ENCODE peak calls at places on chromosomes 2 and 18, in eight cellular contexts. W is kidney epithelial cell; F is CD8-positive, alpha-beta T cell; T is right lobe of liver; B is choroid plexus epithelial cell; K is brain microvascular endothelial cell; Z is cardiac fibroblast; P is gastrocnemius medialis. V is an unnamed sample.

GRCh38 chr2:120396519-120397361 is 50.8 kb downstream of the INHBB start:
- DNase-seq in B (no peak), P (no peak), Z (no peak), F (no peak), T (no peak), W (no peak), K (no peak), V (no peak)

GRCh38 chr2:149617476-149617875 is 29.9 kb upstream of the MMADHC start:
- DNase-seq in B (peak), T (no peak), K (no peak), Z (peak), W (no peak), F (no peak), P (no peak), V (peak)

GRCh38 chr2:63057249-63058148 is 6.9 kb downstream of the OTX1 start:
- DNase-seq in P (no peak), B (no peak), Z (no peak), W (no peak), T (no peak), F (no peak), K (no peak), V (no peak)

GRCh38 chr2:55311444-55311870 is 42.4 kb upstream of the MTIF2 start:
- DNase-seq in Z (peak), K (peak), B (peak), T (no peak), F (no peak), P (no peak), W (peak), V (peak)

GRCh38 chr2:12502759-12503158 is 214.0 kb upstream of the TRIB2 start:
- DNase-seq in T (no peak), Z (no peak), K (no peak), B (no peak), F (no peak), W (no peak), P (no peak), V (peak)

GRCh38 chr18:31497711-31498449 is at the start of gene DSG2:
- DNase-seq in K (no peak), P (no peak), Z (peak), W (no peak), F (no peak), T (peak), B (peak), V (no peak)

GRCh38 chr2:47129191-47129711 is 25.9 kb downstream of the STPG4 start:
- DNase-seq in F (no peak), T (no peak), Z (no peak), P (no peak), B (no peak), W (no peak), K (no peak), V (no peak)

GRCh38 chr18:80170395-80171094 is 61.5 kb downstream of the ADNP2 start:
- DNase-seq in W (no peak), Z (no peak), F (no peak), T (no peak), K (no peak), B (no peak), P (no peak), V (no peak)

GRCh38 chr2:200788129-200788718 is 23.5 kb upstream of the BZW1 start:
- DNase-seq in B (peak), T (no peak), K (peak), P (no peak), F (no peak), Z (peak), W (no peak), V (peak)

GRCh38 chr2:25347846-25348245 is 6.1 kb upstream of the DNMT3A start:
- DNase-seq in W (no peak), B (no peak), F (no peak), P (no peak), T (no peak), Z (no peak), K (no peak), V (peak)

GRCh38 chr18:78859686-78860085 is 119.9 kb upstream of the SALL3 start:
- DNase-seq in B (no peak), F (no peak), K (no peak), P (no peak), T (no peak), Z (no peak), W (no peak), V (no peak)

GRCh38 chr2:133138693-133139092 is 429.6 kb downstream of the NCKAP5 start:
- DNase-seq in Z (no peak), B (no peak), P (no peak), F (no peak), K (no peak), T (no peak), W (no peak), V (no peak)

GRCh38 chr2:55165567-55165966 is 66.5 kb downstream of the CLHC1 start:
- DNase-seq in F (no peak), W (no peak), B (peak), P (no peak), K (peak), T (no peak), Z (peak), V (peak)

GRCh38 chr18:79361766-79362522 is 33.8 kb upstream of the NFATC1 start:
- DNase-seq in F (no peak), Z (no peak), K (peak), B (peak), W (peak), P (no peak), T (no peak), V (peak)

GRCh38 chr18:11175266-11175947 is 26.0 kb upstream of the PIEZO2 start:
- DNase-seq in T (no peak), K (peak), F (no peak), W (no peak), Z (peak), P (no peak), B (peak), V (peak)

GRCh38 chr2:35454966-35455638 is 900.5 kb upstream of the CRIM1 start:
- DNase-seq in F (no peak), B (peak), W (peak), Z (no peak), K (peak), T (no peak), P (no peak), V (no peak)

GRCh38 chr2:28185153-28185552 is 207.5 kb upstream of the FOSL2 start:
- DNase-seq in W (no peak), P (no peak), F (no peak), T (no peak), B (no peak), K (no peak), Z (no peak), V (no peak)

GRCh38 chr2:120556908-120557307 is 178.8 kb upstream of the GLI2 start:
- DNase-seq in B (no peak), K (no peak), P (no peak), Z (no peak), W (no peak), T (no peak), F (no peak), V (no peak)

GRCh38 chr2:73851274-73851673 is 22.5 kb downstream of the STAMBP start:
- DNase-seq in W (no peak), P (no peak), Z (no peak), K (no peak), B (no peak), F (no peak), T (no peak), V (no peak)

GRCh38 chr2:163723881-163724280 is 11.9 kb downstream of the FIGN start:
- DNase-seq in W (no peak), P (no peak), K (no peak), F (no peak), T (no peak), B (no peak), Z (no peak), V (no peak)

GRCh38 chr2:85712261-85712660 is 18.1 kb downstream of the GNLY start:
- DNase-seq in W (no peak), T (no peak), F (no peak), Z (no peak), P (no peak), B (no peak), K (no peak), V (no peak)

GRCh38 chr2:64457518-64457917 is 3.6 kb downstream of the LGALSL start:
- DNase-seq in B (no peak), T (no peak), W (no peak), P (no peak), K (no peak), F (no peak), Z (no peak), V (no peak)

GRCh38 chr18:59649575-59649974 is 47.6 kb downstream of the CCBE1 start:
- DNase-seq in T (no peak), B (peak), F (no peak), P (no peak), K (no peak), W (no peak), Z (no peak), V (peak)

GRCh38 chr2:70127920-70128444 is 40.7 kb downstream of the PCBP1 start:
- DNase-seq in T (no peak), W (no peak), B (no peak), F (no peak), P (no peak), Z (no peak), K (no peak), V (no peak)

GRCh38 chr2:235831755-235832154 is 336.4 kb downstream of the GBX2 start:
- DNase-seq in K (no peak), P (no peak), W (no peak), T (no peak), F (no peak), B (no peak), Z (no peak), V (no peak)

GRCh38 chr18:57767259-57768050 is 35.7 kb downstream of the ATP8B1 start:
- DNase-seq in F (no peak), P (peak), T (no peak), K (no peak), B (no peak), W (no peak), Z (peak), V (no peak)

GRCh38 chr2:117980381-117980780 is 33.5 kb downstream of the CCDC93 start:
- DNase-seq in T (no peak), B (peak), P (no peak), W (no peak), Z (peak), K (peak), F (no peak), V (peak)

GRCh38 chr2:202933958-202934357 is 21.9 kb downstream of the CARF start:
- DNase-seq in F (no peak), W (no peak), P (no peak), T (no peak), B (no peak), K (no peak), Z (no peak), V (no peak)
- H3K4me3 ChIP-seq in F (no peak), W (no peak), P (no peak), T (no peak), B (no peak), K (no peak), Z (no peak), V (no peak)

GRCh38 chr2:141887363-141887762 is 243.5 kb downstream of the LRP1B start:
- DNase-seq in T (no peak), K (no peak), P (no peak), F (no peak), B (no peak), W (no peak), Z (no peak), V (no peak)

GRCh38 chr2:141888987-141889555 is 241.7 kb downstream of the LRP1B start:
- DNase-seq in B (no peak), K (no peak), T (no peak), P (no peak), F (no peak), W (no peak), Z (no peak), V (no peak)

DNA sequence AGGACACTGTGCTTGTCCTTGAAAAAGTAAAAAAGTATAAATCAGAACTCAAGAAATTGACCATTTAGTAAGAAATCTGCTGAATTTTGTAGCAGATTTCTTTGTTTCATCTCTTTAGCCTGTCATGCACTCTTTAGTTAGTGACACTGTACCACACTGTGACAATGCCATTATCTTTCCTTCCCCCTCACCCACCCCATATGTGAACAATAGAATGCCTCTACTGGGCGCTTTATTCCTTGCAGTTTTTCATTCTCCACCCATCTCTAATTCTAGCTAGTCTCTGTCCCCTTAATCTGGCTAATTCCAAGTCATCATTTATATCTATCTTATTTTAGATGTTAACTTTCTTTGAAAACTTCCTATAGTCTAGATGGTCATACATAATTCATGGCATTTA is 241.0 kb downstream of the LRP1B start:
- DNase-seq in F (no peak), Z (no peak), T (no peak), W (no peak), K (no peak), P (no peak), B (no peak), V (no peak)
- TF ChIP-seq CTCF in F (no peak), Z (no peak), T (no peak), W (no peak), K (no peak), P (no peak), B (no peak), V (no peak)

GRCh38 chr18:44793186-44793585 is 112.5 kb downstream of the SETBP1 start:
- DNase-seq in B (no peak), F (no peak), T (no peak), Z (no peak), W (no peak), K (no peak), P (no peak), V (no peak)
- H3K4me3 ChIP-seq in B (no peak), F (no peak), T (no peak), Z (no peak), W (no peak), K (no peak), P (no peak), V (no peak)

DNA sequence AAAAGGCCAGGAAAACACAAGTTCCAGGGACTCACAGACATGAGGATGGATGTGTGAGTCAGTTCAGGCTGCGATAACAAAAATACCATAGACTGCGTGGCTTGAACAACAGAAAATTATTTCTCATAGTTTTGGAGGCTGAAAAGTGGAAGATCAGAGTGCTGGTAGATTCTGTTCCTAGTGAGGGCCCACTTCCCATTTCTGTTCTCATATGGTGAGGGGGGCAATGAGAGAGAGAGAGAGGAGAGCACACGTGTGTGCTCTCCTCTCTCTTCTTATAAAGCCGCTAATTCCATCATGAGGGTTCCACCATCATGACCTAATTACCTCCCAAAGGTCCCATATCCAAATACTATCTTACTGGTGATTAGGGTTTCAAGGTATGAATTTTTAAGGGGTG is 23.0 kb downstream of the KLHL14 start:
- DNase-seq in W (no peak), P (no peak), K (no peak), Z (no peak), T (no peak), B (no peak), F (no peak), V (no peak)
- TF ChIP-seq CTCF in W (no peak), P (no peak), K (no peak), Z (no peak), T (no peak), B (no peak), F (no peak), V (no peak)

GRCh38 chr18:24022141-24022540 is 7.6 kb downstream of the TTC39C start:
- DNase-seq in K (peak), Z (peak), F (no peak), B (peak), W (no peak), T (no peak), P (no peak), V (peak)

GRCh38 chr18:24021505-24021904 is 7.0 kb downstream of the TTC39C start:
- DNase-seq in K (no peak), Z (no peak), T (no peak), W (no peak), P (no peak), B (no peak), F (no peak), V (no peak)

GRCh38 chr18:24018299-24018910 is 3.9 kb downstream of the TTC39C start:
- DNase-seq in T (no peak), Z (no peak), F (no peak), K (no peak), W (no peak), P (no peak), B (no peak), V (no peak)

GRCh38 chr18:24016643-24017042 is 2.1 kb downstream of the TTC39C start:
- DNase-seq in P (no peak), F (no peak), K (no peak), W (no peak), T (no peak), B (no peak), Z (no peak), V (no peak)

DNA sequence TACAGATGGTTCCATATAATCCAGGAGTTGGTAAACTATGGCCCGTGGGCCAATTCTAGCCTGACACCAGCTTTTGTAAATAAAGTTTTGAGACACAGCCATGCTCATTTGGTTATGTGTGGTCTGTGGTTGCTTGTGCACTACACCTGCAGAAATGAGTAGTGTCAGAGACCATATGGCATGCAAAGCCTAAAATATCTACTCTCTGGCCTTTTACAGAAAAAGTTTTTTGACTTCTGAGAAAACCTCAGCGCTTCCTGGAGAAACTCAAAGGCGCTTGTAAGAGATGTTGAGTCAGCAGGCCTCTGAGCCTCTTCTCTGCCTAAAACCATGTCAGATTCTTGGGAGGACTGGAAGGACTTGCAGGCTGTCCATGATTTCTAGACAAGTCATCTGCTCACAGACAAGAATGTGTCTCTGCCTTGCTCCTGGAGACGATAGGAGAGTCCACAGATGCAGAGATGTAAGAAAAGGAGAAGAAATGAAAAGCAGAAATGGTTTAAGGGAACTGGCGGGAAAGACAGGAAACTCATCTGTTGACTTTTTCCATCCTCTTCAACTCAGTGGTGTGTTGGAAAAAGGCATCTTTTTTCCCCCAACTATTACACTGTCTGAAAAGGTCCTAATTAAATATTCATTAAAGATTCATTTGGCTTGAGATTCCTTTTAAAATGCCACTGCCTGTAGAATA is 5.2 kb downstream of the TTC39C start:
- DNase-seq in Z (no peak), W (no peak), K (no peak), B (no peak), F (peak), P (no peak), T (no peak), V (peak)
- H3K4me3 ChIP-seq in Z (no peak), W (no peak), K (no peak), B (no peak), F (no peak), P (no peak), T (no peak), V (no peak)

GRCh38 chr2:69017080-69017479 is 4.1 kb downstream of the ANTXR1 start:
- DNase-seq in F (no peak), P (no peak), W (no peak), K (peak), B (peak), Z (peak), T (no peak), V (peak)

GRCh38 chr2:69011611-69012157 is 1.3 kb upstream of the ANTXR1 start:
- DNase-seq in W (no peak), P (no peak), T (no peak), K (no peak), Z (no peak), F (no peak), B (no peak), V (no peak)

GRCh38 chr2:69013123-69013836 is at the start of gene ANTXR1:
- DNase-seq in B (peak), Z (peak), F (peak), T (no peak), K (peak), W (no peak), P (peak), V (peak)

GRCh38 chr2:69012310-69013122 is 463 bp upstream of the ANTXR1 start:
- DNase-seq in P (peak), K (peak), B (peak), W (no peak), T (no peak), Z (no peak), F (peak), V (peak)

GRCh38 chr2:69013837-69014796 is 1.1 kb downstream of the ANTXR1 start:
- DNase-seq in K (peak), W (no peak), F (no peak), T (no peak), Z (peak), P (no peak), B (peak), V (peak)
- TF ChIP-seq CTCF in K (peak), W (no peak), F (no peak), T (no peak), Z (peak), P (no peak), B (peak), V (no peak)

DNA sequence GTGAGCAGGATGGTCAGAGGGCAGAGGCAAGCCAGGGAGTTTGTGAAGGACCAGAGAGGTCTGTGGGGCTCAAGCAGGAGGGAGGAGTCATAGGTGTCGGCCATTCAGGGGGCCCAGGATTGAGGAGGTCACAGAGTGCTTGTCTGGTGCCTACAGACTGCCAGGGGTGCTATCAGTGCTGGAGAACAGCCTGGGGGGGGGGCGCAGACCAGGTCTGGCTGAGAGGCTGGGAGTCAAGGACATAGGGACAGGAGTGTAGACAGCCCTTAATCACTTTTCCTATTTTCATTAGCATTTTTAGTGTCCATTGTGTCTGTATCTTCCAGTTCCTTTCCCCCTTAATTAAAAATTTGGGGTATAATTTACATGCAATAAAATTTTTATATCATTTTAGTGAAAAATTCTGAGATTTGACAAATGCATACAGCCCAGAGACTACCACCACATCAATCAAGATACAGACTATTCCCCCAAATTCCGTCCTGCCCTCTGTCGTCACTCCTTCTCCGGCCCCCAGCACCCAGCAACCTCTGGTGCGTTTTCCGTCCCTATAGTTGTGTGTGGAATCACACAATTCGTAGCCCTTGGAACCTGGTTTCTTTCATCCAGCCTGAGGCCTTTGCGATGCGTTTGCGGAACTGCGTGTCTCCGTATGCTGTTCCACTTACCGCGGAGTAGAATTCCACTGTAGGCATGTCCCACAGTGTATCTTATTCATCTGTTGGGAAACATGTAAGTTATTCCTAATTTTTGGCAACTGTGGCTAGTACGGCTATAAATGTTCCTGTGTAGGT is 6.2 kb downstream of the ZAP70 start:
- DNase-seq in K (no peak), T (peak), P (no peak), F (no peak), B (no peak), Z (no peak), W (no peak), V (no peak)
- H3K4me3 ChIP-seq in K (no peak), T (no peak), P (no peak), F (peak), B (no peak), Z (no peak), W (no peak), V (no peak)

V was measured in foreskin fibroblast.